ENCODE peak calls at places on chromosomes 11 and 22, in nine cellular contexts. H is Peyer's patch, V is right lobe of liver, X is body of pancreas, L is ovary, J is stomach, O is HepG2, S is suprapubic skin, P is endothelial cell of umbilical vein. A is an unnamed sample. For H3K36me3, the result is how much of the 10 kb centered on the place peaks cover.

GRCh38 chr22:47783433-47784366 is 1021.2 kb downstream of the TBC1D22A start:
- DNase-seq in H (no peak), V (no peak), X (no peak), L (no peak), J (no peak), O (no peak), S (no peak), P (no peak), A (peak)

GRCh38 chr22:28250036-28250695 is 331.1 kb upstream of the PITPNB start:
- DNase-seq in H (no peak), V (no peak), X (no peak), L (no peak), J (no peak), O (no peak), S (no peak), P (no peak), A (no peak)

GRCh38 chr22:47786650-47787290 is 1024.3 kb downstream of the TBC1D22A start:
- DNase-seq in H (no peak), V (no peak), X (no peak), L (no peak), J (no peak), O (no peak), S (peak), P (no peak), A (peak)

GRCh38 chr11:9853929-9854557 is 190.2 kb downstream of the SWAP70 start:
- DNase-seq in H (no peak), V (no peak), X (no peak), L (no peak), J (no peak), O (no peak), S (no peak), P (no peak), A (no peak)

GRCh38 chr22:30556388-30556787 is 9.8 kb upstream of the SEC14L6 start:
- DNase-seq in H (no peak), V (no peak), X (no peak), L (no peak), J (no peak), O (no peak), S (no peak), P (no peak), A (no peak)

GRCh38 chr11:58905141-58905715 is 34.1 kb upstream of the GLYATL1 start:
- DNase-seq in H (peak), V (peak), X (peak), L (no peak), J (no peak), O (no peak), S (no peak), P (no peak), A (no peak)

GRCh38 chr11:125593113-125593761 is 585 bp downstream of the STT3A start:
- DNase-seq in H (no peak), V (no peak), X (no peak), L (no peak), J (no peak), O (peak), S (no peak), P (no peak), A (no peak)

GRCh38 chr11:121672630-121673487 is 220.1 kb upstream of the SORL1-AS1 start:
- DNase-seq in H (no peak), V (no peak), X (no peak), L (peak), J (no peak), O (no peak), S (no peak), P (no peak), A (no peak)

GRCh38 chr11:128553662-128554392 is 33.5 kb downstream of the ETS1 start:
- DNase-seq in H (no peak), V (no peak), X (no peak), L (no peak), J (no peak), O (no peak), S (no peak), P (peak), A (no peak)

GRCh38 chr11:35943294-35943693 is 568 bp upstream of the LDLRAD3 start:
- DNase-seq in H (no peak), V (no peak), X (no peak), L (no peak), J (no peak), O (no peak), S (no peak), P (no peak), A (no peak)

GRCh38 chr11:11670582-11670981 is 48.8 kb upstream of the GALNT18 start:
- DNase-seq in H (no peak), V (no peak), X (no peak), L (no peak), J (no peak), O (no peak), S (no peak), P (no peak), A (no peak)

GRCh38 chr22:37229012-37229804 is 14.9 kb downstream of the RAC2 start:
- DNase-seq in H (no peak), V (no peak), X (peak), L (no peak), J (no peak), O (no peak), S (no peak), P (peak), A (no peak)

GRCh38 chr11:111466615-111467014 is 45.6 kb downstream of the BTG4 start:
- DNase-seq in H (no peak), V (no peak), X (no peak), L (no peak), J (no peak), O (no peak), S (no peak), P (no peak), A (no peak)

GRCh38 chr11:61602775-61603569 is 22.1 kb upstream of the SYT7 start:
- DNase-seq in H (peak), V (no peak), X (peak), L (peak), J (peak), O (no peak), S (peak), P (no peak), A (peak)

GRCh38 chr22:49624421-49625177 is 203.1 kb downstream of the BRD1 start:
- DNase-seq in H (no peak), V (peak), X (no peak), L (no peak), J (no peak), O (no peak), S (no peak), P (no peak), A (no peak)

GRCh38 chr22:44129614-44129976 is 51.1 kb upstream of the PARVG start:
- DNase-seq in H (no peak), V (no peak), X (no peak), L (no peak), J (no peak), O (no peak), S (no peak), P (peak), A (no peak)

GRCh38 chr11:121476379-121477032 is 23.7 kb upstream of the SORL1-AS1 start:
- DNase-seq in H (no peak), V (no peak), X (no peak), L (no peak), J (no peak), O (peak), S (no peak), P (no peak), A (no peak)

GRCh38 chr11:22792497-22792896 is 37.1 kb downstream of the SVIP start:
- DNase-seq in H (no peak), V (no peak), X (no peak), L (no peak), J (no peak), O (peak), S (no peak), P (peak), A (no peak)

GRCh38 chr11:29005401-29005980 is 897.3 kb downstream of the METTL15 start:
- DNase-seq in H (no peak), V (no peak), X (no peak), L (no peak), J (no peak), O (peak), S (no peak), P (no peak), A (no peak)

GRCh38 chr11:125110996-125111340 is 458 bp downstream of the TMEM218 start:
- DNase-seq in H (no peak), V (no peak), X (no peak), L (no peak), J (no peak), O (peak), S (no peak), P (no peak), A (no peak)

GRCh38 chr11:57459112-57460016 is 964 bp upstream of the RTN4RL2 start:
- DNase-seq in H (no peak), V (peak), X (no peak), L (no peak), J (no peak), O (no peak), S (no peak), P (no peak), A (no peak)

GRCh38 chr11:75268626-75269366 is 28.2 kb downstream of the TPBGL start:
- DNase-seq in H (peak), V (peak), X (no peak), L (peak), J (no peak), O (no peak), S (no peak), P (no peak), A (no peak)

GRCh38 chr22:30204742-30205111 is 41.8 kb downstream of the LIF start:
- DNase-seq in H (no peak), V (peak), X (no peak), L (peak), J (peak), O (no peak), S (no peak), P (no peak), A (no peak)

GRCh38 chr11:61959026-61959608 is 8.3 kb downstream of the FTH1 start:
- DNase-seq in H (peak), V (no peak), X (no peak), L (no peak), J (no peak), O (no peak), S (peak), P (no peak), A (no peak)

GRCh38 chr11:86447763-86448480 is 73.2 kb downstream of the CCDC81 start:
- DNase-seq in H (no peak), V (no peak), X (no peak), L (no peak), J (no peak), O (no peak), S (no peak), P (no peak), A (no peak)

GRCh38 chr11:76251223-76251575 is 44.9 kb upstream of the WNT11 start:
- DNase-seq in H (no peak), V (no peak), X (no peak), L (no peak), J (no peak), O (no peak), S (no peak), P (no peak), A (no peak)

GRCh38 chr22:45649809-45650208 is 21.8 kb upstream of the ATXN10 start:
- DNase-seq in H (no peak), V (no peak), X (no peak), L (no peak), J (no peak), O (no peak), S (no peak), P (no peak), A (no peak)

GRCh38 chr11:12090061-12090572 is 20.3 kb upstream of the MICAL2 start:
- DNase-seq in H (peak), V (no peak), X (no peak), L (no peak), J (no peak), O (no peak), S (no peak), P (peak), A (no peak)

GRCh38 chr11:78855146-78855545 is 280.5 kb upstream of the NARS2 start:
- DNase-seq in H (no peak), V (no peak), X (no peak), L (no peak), J (no peak), O (no peak), S (no peak), P (no peak), A (no peak)

GRCh38 chr11:34318111-34319037 is 39.4 kb downstream of the ABTB2 start:
- DNase-seq in H (no peak), V (no peak), X (peak), L (no peak), J (no peak), O (peak), S (no peak), P (no peak), A (no peak)

GRCh38 chr11:16356057-16356750 is at the start of gene SOX6:
- DNase-seq in H (no peak), V (no peak), X (peak), L (no peak), J (no peak), O (peak), S (no peak), P (no peak), A (no peak)

GRCh38 chr22:30968015-30968923 is at the start of gene MORC2:
- DNase-seq in H (no peak), V (peak), X (peak), L (peak), J (peak), O (peak), S (peak), P (no peak), A (no peak)

DNA sequence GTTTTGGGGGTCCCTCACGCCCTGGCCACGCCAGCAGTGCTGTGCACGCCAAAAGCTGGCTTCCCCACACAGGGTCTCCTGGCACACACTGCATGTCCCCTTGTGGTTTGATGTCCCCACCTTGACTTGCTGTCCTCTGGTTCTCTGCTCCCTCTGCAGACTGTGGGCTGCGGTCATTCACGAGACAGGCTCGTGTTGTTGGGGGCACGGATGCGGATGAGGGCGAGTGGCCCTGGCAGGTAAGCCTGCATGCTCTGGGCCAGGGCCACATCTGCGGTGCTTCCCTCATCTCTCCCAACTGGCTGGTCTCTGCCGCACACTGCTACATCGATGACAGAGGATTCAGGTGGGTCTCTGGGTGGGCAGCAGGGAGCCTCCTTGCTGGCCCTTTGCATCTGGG is 40.2 kb downstream of the ST14 start:
- DNase-seq in H (no peak), V (no peak), X (no peak), L (no peak), J (no peak), O (no peak), S (no peak), P (no peak), A (no peak)
- H3K36me3 ChIP-seq in H (under half), V (under half), X (under half), L (under half), J (half or more), O (under half), S (half or more), P (under half), A (under half)

GRCh38 chr22:24417901-24418641 is 9.3 kb upstream of the ADORA2A start:
- DNase-seq in H (peak), V (no peak), X (no peak), L (peak), J (no peak), O (no peak), S (no peak), P (no peak), A (no peak)
- TF ChIP-seq POLR2A in H (no peak), V (no peak), X (no peak), L (no peak), J (no peak), O (no peak), S (no peak), P (no peak), A (no peak)

GRCh38 chr11:134275534-134276395 is at the start of gene GLB1L3:
- DNase-seq in H (no peak), V (no peak), X (peak), L (no peak), J (no peak), O (no peak), S (no peak), P (no peak), A (peak)

GRCh38 chr11:134277176-134278001 is 1.2 kb downstream of the GLB1L3 start:
- DNase-seq in H (no peak), V (no peak), X (no peak), L (no peak), J (no peak), O (no peak), S (no peak), P (no peak), A (peak)

GRCh38 chr11:134278356-134278755 is 2.2 kb downstream of the GLB1L3 start:
- DNase-seq in H (no peak), V (no peak), X (no peak), L (no peak), J (no peak), O (no peak), S (no peak), P (no peak), A (peak)

GRCh38 chr11:134275188-134275533 is 1.0 kb upstream of the GLB1L3 start:
- DNase-seq in H (no peak), V (no peak), X (no peak), L (no peak), J (no peak), O (no peak), S (no peak), P (no peak), A (no peak)

GRCh38 chr11:134276396-134277175 is 407 bp downstream of the GLB1L3 start:
- DNase-seq in H (no peak), V (no peak), X (no peak), L (no peak), J (no peak), O (no peak), S (peak), P (no peak), A (peak)
- H3K4me3 ChIP-seq in H (peak), V (peak), X (no peak), L (peak), J (peak), O (peak), S (peak), P (no peak), A (peak)

DNA sequence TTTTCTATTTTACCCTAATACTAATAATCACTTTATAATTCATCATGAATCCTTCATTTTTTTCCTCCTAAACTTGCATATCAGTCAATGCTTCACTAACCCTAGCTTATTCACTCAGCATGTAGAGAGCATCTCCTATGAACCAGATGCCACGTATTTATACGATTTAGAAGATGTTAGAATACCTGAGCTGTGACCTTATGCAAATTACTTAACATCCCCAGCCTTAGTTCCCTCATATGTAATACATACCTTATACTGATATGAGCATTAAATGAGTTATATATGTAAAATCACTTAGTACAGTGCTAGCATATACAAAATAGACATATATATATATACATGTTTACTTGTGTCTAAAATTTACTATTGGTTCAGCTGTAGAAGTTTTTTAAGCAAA is 9.0 kb downstream of the FAM76B start:
- DNase-seq in H (no peak), V (no peak), X (no peak), L (no peak), J (no peak), O (no peak), S (no peak), P (no peak), A (no peak)
- H3K36me3 ChIP-seq in H (under half), V (under half), X (under half), L (under half), J (half or more), O (half or more), S (half or more), P (under half), A (under half)

DNA sequence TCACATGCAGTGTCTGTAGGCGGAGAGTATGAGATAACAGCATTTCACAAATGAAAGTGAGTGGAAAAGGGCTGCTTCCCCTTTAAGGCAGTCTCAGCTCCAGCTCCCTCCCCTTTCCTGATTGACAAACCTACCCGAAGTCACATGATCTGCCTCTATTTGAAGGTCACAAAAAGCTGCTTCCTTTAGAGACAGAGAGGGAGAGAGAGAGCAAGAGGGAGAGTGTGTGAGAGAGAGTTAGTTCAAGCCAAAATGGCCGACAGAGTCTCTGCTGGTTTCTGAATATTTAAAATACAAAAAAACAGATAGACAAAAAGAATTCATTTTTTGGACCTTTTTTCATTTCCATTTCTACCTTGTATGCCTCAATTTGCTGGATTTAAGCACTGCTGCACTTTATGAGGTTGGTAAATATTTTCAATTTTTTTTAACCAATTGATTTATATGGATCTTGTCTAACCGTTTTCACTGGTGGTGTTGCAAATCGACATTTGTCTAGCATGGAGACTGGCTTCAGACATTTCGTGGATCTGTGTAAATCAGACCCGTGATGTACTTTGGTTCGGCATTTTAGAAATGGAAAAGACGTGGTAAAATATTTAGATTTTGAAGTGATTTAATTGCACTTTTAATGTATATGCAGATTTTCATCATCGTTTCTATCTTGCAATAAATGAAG is at the start of gene TNRC6B:
- DNase-seq in H (no peak), V (no peak), X (peak), L (peak), J (peak), O (peak), S (no peak), P (peak), A (peak)
- TF ChIP-seq POLR2A in H (peak), V (peak), X (peak), L (peak), J (no peak), O (peak), S (peak), P (peak), A (no peak)

GRCh38 chr22:42881298-42881697 is 24.2 kb upstream of the ARFGAP3 start:
- DNase-seq in H (no peak), V (no peak), X (no peak), L (no peak), J (no peak), O (no peak), S (no peak), P (no peak), A (no peak)
- H3K4me3 ChIP-seq in H (no peak), V (no peak), X (peak), L (no peak), J (no peak), O (no peak), S (no peak), P (no peak), A (no peak)

GRCh38 chr11:18408558-18409242 is 3.4 kb upstream of the LDHC start:
- DNase-seq in H (no peak), V (no peak), X (no peak), L (no peak), J (no peak), O (no peak), S (no peak), P (no peak), A (no peak)

DNA sequence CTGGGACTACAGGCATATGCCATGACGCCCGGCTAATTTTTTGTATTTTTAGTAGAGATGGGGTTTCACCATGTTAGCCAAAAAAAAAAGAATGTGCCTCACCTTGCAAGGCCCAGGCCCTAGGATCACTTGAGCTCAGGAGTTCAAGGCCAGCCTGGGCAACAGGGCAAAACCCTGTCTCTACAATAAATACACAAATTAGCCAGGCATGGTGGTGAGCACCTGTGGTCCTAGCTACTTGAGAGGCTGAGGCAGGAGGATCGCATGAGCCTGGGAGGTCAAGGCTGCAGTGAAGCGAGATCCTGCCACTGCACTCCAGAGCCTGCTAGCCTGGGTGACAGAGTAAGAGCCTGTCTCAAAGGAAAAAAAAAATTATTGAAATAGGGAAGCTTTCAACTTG is 8.1 kb upstream of the LDHC start:
- DNase-seq in H (no peak), V (no peak), X (no peak), L (no peak), J (no peak), O (no peak), S (no peak), P (no peak), A (no peak)
- H3K36me3 ChIP-seq in H (under half), V (under half), X (under half), L (under half), J (half or more), O (under half), S (half or more), P (under half), A (half or more)

A was measured in vagina.